ENCODE peak calls at places on chromosome 15, in seven cellular contexts. G is IMR-90, E is SK-N-SH, N is A549, D is H1, W is K562, A is HCT116. S is an unnamed sample.

GRCh38 chr15:42858999-42859789 is 61.4 kb downstream of the TTBK2 start:
- DNase-seq in W (no peak), D (no peak), E (no peak), G (peak; percentile 17), A (no peak), N (no peak), S (no peak)

GRCh38 chr15:55741592-55742497 is 1.1 kb downstream of the PRTG start:
- DNase-seq in D (no peak), W (no peak), G (no peak), A (no peak), E (peak; percentile 52), N (peak; percentile 37), S (peak; percentile 10)

GRCh38 chr15:31265871-31266711 is 60.5 kb upstream of the KLF13 start:
- DNase-seq in G (no peak), E (peak; percentile 52), N (no peak), A (no peak), W (no peak), D (no peak), S (no peak)

GRCh38 chr15:58440181-58440910 is 8.6 kb downstream of the LIPC start:
- DNase-seq in E (no peak), D (no peak), A (peak; percentile 59), G (peak; percentile 46), N (peak; percentile 92), W (no peak), S (peak; percentile 71)

GRCh38 chr15:62619105-62619504 is 423.4 kb upstream of the TPM1 start:
- DNase-seq in G (peak; percentile 18), N (no peak), W (no peak), A (no peak), E (no peak), D (no peak), S (no peak)

GRCh38 chr15:99021027-99021624 is 13.5 kb upstream of the PGPEP1L start:
- DNase-seq in E (no peak), W (no peak), N (no peak), D (no peak), G (no peak), A (no peak), S (no peak)

GRCh38 chr15:96352594-96353377 is 22.3 kb downstream of the NR2F2 start:
- DNase-seq in W (no peak), E (no peak), D (no peak), A (no peak), G (peak; percentile 81), N (no peak), S (no peak)

GRCh38 chr15:69096197-69096596 is 64.2 kb upstream of the GLCE start:
- DNase-seq in A (no peak), G (no peak), W (no peak), D (no peak), E (no peak), N (no peak), S (no peak)

GRCh38 chr15:98896002-98896721 is 111.4 kb downstream of the PGPEP1L start:
- DNase-seq in N (peak; percentile 91), G (peak; percentile 91), W (no peak), A (no peak), D (no peak), E (no peak), S (no peak)

GRCh38 chr15:87949214-87949933 is 307.2 kb downstream of the NTRK3 start:
- DNase-seq in E (no peak), N (no peak), A (no peak), D (no peak), G (no peak), W (no peak), S (no peak)

GRCh38 chr15:99181544-99181943 is 67.8 kb downstream of the TTC23 start:
- DNase-seq in N (no peak), E (no peak), W (no peak), G (no peak), A (no peak), D (no peak), S (no peak)

GRCh38 chr15:52056001-52056400 is 37.0 kb downstream of the MAPK6 start:
- DNase-seq in W (no peak), A (no peak), E (no peak), N (no peak), G (no peak), D (no peak), S (no peak)

GRCh38 chr15:76342382-76343201 is 6.0 kb downstream of the ISL2 start:
- DNase-seq in W (no peak), G (no peak), E (peak; percentile 23), A (no peak), N (no peak), D (no peak), S (no peak)

GRCh38 chr15:99021669-99022068 is 14.1 kb upstream of the PGPEP1L start:
- DNase-seq in G (no peak), N (no peak), W (no peak), D (no peak), A (no peak), E (no peak), S (no peak)

DNA sequence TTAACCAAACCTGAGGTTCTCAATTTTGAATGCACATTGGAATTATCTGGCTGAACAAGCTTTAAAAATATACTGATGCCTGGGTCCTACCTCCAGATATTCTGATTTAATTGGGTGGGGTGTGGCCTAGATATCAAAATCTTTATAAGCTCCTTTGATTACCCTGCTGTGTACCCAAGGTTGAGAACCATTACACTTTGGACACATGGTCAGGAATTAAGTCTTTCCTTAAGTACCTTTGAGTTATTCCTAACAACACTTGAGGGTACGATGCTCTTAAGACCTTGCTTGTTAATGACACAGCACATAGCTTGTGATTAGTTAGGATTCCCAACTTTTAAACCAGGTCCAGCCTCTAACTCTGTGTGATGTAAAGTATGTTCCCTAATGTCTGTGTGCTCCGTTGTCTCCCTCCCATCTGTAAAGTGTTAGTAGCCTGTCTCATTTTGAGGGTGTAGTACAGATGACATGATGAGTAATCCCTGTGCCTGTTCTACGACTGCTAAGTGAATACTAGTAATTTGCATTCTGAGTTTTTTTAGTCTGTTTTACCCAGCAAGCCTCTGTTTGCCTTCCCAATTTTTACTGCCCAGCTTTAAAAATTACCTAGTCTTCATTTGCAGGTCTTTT is 154.9 kb downstream of the KLHL25 start:
- DNase-seq in G (peak; percentile 72), N (no peak), E (no peak), A (no peak), D (no peak), W (no peak), S (no peak)
- TF ChIP-seq RAD21 in G (no peak), N (no peak), E (no peak), A (no peak), D (no peak), W (no peak), S (no peak)

DNA sequence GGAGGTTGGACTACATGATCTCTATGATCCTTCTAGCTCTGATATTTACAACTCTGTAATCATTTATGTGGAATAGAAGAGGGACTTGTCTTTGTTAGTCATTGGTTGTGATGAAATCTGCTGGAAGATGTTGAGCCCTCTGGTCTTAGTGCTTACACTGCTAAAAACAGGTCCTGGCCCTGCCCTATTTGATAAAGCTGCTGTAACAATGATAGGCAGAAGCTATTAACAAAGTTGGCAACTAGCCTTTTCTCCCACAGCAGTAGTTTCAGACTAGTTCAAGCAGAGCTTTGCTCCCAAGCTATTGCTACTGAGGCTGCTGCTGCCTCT is 139.9 kb downstream of the RBPMS2 start:
- DNase-seq in D (no peak), G (peak; percentile 86), A (no peak), N (peak; percentile 63), W (no peak), E (peak; percentile 33), S (peak; percentile 42)
- TF ChIP-seq RAD21 in D (no peak), G (no peak), A (no peak), N (no peak), W (no peak), E (no peak), S (no peak)

GRCh38 chr15:93362203-93362602 is 273.2 kb upstream of the RGMA start:
- DNase-seq in E (no peak), A (no peak), W (no peak), D (no peak), N (no peak), G (no peak), S (no peak)
- TF ChIP-seq RAD21 in E (no peak), A (no peak), W (no peak), D (peak; percentile 12), N (no peak), G (no peak), S (no peak)

DNA sequence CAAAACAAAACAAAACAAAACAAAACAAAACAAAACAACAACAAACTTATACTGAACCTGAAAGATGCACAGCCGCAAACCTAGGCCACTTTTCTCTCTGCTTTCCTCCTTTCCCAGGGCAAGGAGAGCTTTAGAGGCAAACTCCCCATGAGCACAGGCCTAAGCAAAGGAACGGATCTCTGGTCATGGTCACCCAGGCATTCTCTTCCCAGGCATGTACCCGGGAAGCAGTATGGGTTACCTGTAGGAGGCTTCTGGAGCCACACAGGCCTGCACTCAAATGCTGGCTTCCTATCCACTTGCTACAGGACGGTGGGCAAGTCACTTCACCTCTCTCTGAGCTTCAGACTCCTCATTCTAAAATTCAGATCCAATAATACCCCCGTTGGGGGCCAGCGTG is 171.8 kb downstream of the SMAD6 start:
- DNase-seq in A (no peak), E (no peak), G (no peak), D (no peak), W (no peak), N (no peak), S (no peak)
- TF ChIP-seq RAD21 in A (no peak), E (no peak), G (no peak), D (no peak), W (no peak), N (no peak), S (no peak)

DNA sequence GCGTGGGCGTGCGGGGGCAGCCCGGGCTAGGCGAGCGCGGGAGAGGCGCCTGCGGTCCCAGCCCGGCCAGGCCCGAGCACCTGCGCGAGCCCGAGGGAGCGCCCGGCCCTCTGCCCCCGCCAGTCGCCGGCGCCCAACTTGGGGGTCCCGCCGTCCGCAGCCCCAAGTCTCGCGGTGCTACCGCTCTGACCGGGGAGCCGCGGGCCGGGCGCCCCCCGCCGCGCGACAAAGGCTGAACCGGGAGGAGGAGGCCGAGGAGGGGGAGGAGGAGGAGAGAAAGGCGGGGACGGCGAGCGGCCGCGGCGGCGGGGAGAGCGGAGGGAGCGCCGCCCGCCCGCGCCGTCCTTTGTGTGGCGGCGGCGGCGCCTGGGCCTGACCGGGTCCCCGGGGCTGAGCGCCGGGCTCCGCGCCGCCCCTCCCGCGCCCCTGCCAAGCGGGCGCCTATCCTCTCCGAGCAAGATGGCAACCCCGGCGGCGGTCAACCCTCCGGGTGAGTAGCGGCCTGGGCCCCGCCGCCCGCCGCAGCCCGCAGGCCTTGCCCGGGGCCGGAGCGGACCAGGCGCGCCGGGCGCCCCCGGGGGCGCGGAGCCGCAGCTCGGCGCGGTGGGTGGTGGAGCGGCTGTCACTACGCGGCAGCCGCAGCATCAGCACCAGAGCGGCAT is at the start of gene ARNT2:
- DNase-seq in N (peak; percentile 52), E (peak; percentile 91), G (peak; percentile 25), D (no peak), A (no peak), W (no peak), S (no peak)
- TF ChIP-seq RAD21 in N (no peak), E (no peak), G (no peak), D (no peak), A (no peak), W (no peak), S (no peak)

DNA sequence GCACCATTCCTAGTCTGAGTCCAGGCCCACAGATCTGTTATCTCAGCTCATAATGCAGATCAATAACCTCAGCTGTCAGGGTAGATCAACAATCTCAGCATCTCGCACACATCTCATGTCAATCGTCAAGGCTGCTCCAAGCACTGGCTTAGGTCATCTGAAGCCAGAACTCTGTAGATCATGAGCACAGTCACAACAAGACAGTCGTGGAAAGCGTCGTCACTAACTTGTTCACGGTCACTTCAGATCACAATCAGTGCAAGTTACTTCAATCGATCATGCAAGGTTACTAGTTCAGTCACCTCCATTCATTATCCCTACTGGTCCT is 71.8 kb downstream of the RBPMS2 start:
- DNase-seq in D (no peak), E (peak; percentile 41), A (no peak), W (no peak), N (no peak), G (no peak), S (no peak)
- TF ChIP-seq RAD21 in D (no peak), E (no peak), A (no peak), W (no peak), N (no peak), G (no peak), S (no peak)

S was measured in HepG2.